ENCODE peak calls at places on chromosomes 11 and 22, in seven cellular contexts. F is glutamatergic neuron, U is transverse colon, K is neural crest cell, I is NCI-H82, S is adrenal gland, W is H7. M is an unnamed sample.

GRCh38 chr11:1218788-1219445 is 3.9 kb upstream of the MUC5B start:
- DNase-seq in I (no peak), F (peak), S (no peak), U (peak), W (peak), K (no peak), M (no peak)

GRCh38 chr22:28799834-28800307 is 498 bp downstream of the XBP1 start:
- DNase-seq in I (peak), F (peak), U (peak), S (peak), W (no peak), K (peak), M (peak)

GRCh38 chr22:45742866-45743450 is 71.3 kb downstream of the ATXN10 start:
- DNase-seq in U (no peak), S (peak), I (no peak), W (no peak), F (no peak), K (no peak), M (peak)

GRCh38 chr22:43829448-43829821 is 17.3 kb upstream of the EFCAB6 start:
- DNase-seq in S (no peak), U (no peak), K (no peak), W (peak), I (no peak), F (peak), M (no peak)

GRCh38 chr22:40396882-40397281 is 26.5 kb downstream of the SGSM3 start:
- DNase-seq in S (no peak), U (peak), K (no peak), I (peak), W (peak), F (no peak), M (peak)

GRCh38 chr11:112237451-112237850 is 11.2 kb downstream of the PTS start:
- DNase-seq in I (no peak), F (no peak), K (no peak), W (no peak), S (no peak), U (no peak), M (no peak)

GRCh38 chr22:33467718-33468117 is 409.5 kb upstream of the SYN3 start:
- DNase-seq in W (peak), U (no peak), I (no peak), K (no peak), S (no peak), F (no peak), M (peak)

GRCh38 chr11:114233755-114234154 is 62.4 kb upstream of the NNMT start:
- DNase-seq in F (no peak), S (no peak), U (no peak), W (no peak), K (no peak), I (peak), M (peak)

GRCh38 chr11:86219291-86220193 is 25.0 kb upstream of the EED start:
- DNase-seq in I (no peak), W (no peak), K (no peak), F (no peak), S (no peak), U (no peak), M (no peak)

GRCh38 chr22:34036936-34037335 is 116.7 kb upstream of the LARGE1 start:
- DNase-seq in U (no peak), F (no peak), I (no peak), W (peak), S (no peak), K (no peak), M (no peak)

GRCh38 chr11:90243534-90243933 is 20.7 kb upstream of the CHORDC1 start:
- DNase-seq in U (no peak), F (no peak), W (peak), I (peak), S (no peak), K (no peak), M (no peak)

GRCh38 chr22:47129902-47130301 is 367.5 kb downstream of the TBC1D22A start:
- DNase-seq in U (peak), F (peak), K (no peak), I (no peak), S (peak), W (no peak), M (no peak)

GRCh38 chr11:128463386-128463829 is 124.0 kb downstream of the ETS1 start:
- DNase-seq in W (no peak), F (no peak), I (no peak), K (no peak), S (peak), U (no peak), M (peak)

GRCh38 chr11:128692750-128693578 is 908 bp upstream of the FLI1 start:
- DNase-seq in S (no peak), K (no peak), I (no peak), W (peak), F (peak), U (peak), M (peak)

GRCh38 chr11:120601566-120601965 is 90.0 kb downstream of the GRIK4 start:
- DNase-seq in F (no peak), U (no peak), K (no peak), I (no peak), S (peak), W (no peak), M (peak)

GRCh38 chr11:17328856-17329490 is 22.6 kb upstream of the NCR3LG1 start:
- DNase-seq in U (no peak), I (peak), S (no peak), F (no peak), W (no peak), K (no peak), M (no peak)

GRCh38 chr22:45867118-45867905 is 109.7 kb downstream of the WNT7B start:
- DNase-seq in K (peak), S (no peak), I (no peak), F (peak), U (no peak), W (peak), M (peak)

GRCh38 chr11:131914299-131914902 is 544.0 kb downstream of the NTM start:
- DNase-seq in W (peak), U (no peak), I (no peak), K (no peak), F (no peak), S (no peak), M (peak)

GRCh38 chr11:126718319-126718718 is 282.3 kb downstream of the KIRREL3 start:
- DNase-seq in S (no peak), K (no peak), F (no peak), U (no peak), I (no peak), W (no peak), M (no peak)

GRCh38 chr11:64373598-64373974 is 14.6 kb downstream of the RPS6KA4 start:
- DNase-seq in K (no peak), I (no peak), W (no peak), S (no peak), U (no peak), F (no peak), M (no peak)

GRCh38 chr11:88340366-88340930 is 2.9 kb upstream of the CTSC start:
- DNase-seq in F (no peak), W (no peak), K (no peak), I (no peak), S (no peak), U (no peak), M (peak)

GRCh38 chr22:38951734-38952133 is 5.7 kb upstream of the APOBEC3A start:
- DNase-seq in F (no peak), U (peak), I (no peak), W (no peak), S (no peak), K (no peak), M (no peak)

GRCh38 chr11:121448431-121448941 is 3.6 kb upstream of the SORL1 start:
- DNase-seq in I (no peak), W (no peak), U (no peak), F (no peak), S (no peak), K (no peak), M (no peak)

GRCh38 chr11:132685174-132685611 is 847.1 kb downstream of the OPCML start:
- DNase-seq in U (no peak), S (no peak), F (no peak), K (no peak), W (no peak), I (no peak), M (peak)

GRCh38 chr11:1749787-1750351 is 526 bp downstream of the IFITM10 start:
- DNase-seq in W (peak), S (peak), I (no peak), K (no peak), F (no peak), U (peak), M (peak)

GRCh38 chr11:87097582-87097981 is 59.8 kb downstream of the TMEM135 start:
- DNase-seq in F (peak), S (peak), K (peak), I (peak), U (peak), W (peak), M (peak)

GRCh38 chr11:12090061-12090572 is 20.3 kb upstream of the MICAL2 start:
- DNase-seq in I (no peak), W (no peak), U (no peak), S (no peak), F (no peak), K (no peak), M (no peak)

GRCh38 chr11:102654761-102655160 is 29.6 kb upstream of the MMP20 start:
- DNase-seq in U (no peak), I (no peak), S (no peak), W (no peak), F (no peak), K (no peak), M (no peak)

GRCh38 chr11:18408558-18409242 is 3.4 kb upstream of the LDHC start:
- DNase-seq in W (no peak), U (no peak), S (no peak), F (no peak), K (no peak), I (peak), M (no peak)

GRCh38 chr11:65416341-65417185 is 6.0 kb upstream of the NEAT1 start:
- DNase-seq in I (peak), W (peak), U (peak), F (peak), K (peak), S (peak), M (peak)

M was measured in choroid plexus epithelial cell.